ENCODE peak calls at places on chromosomes 12 and 14, in five cellular contexts. L is AML-193; Z is activated CD4-positive, alpha-beta memory T cell treated with anti-CD3 and anti-CD28 coated beads for 36 hours; G is activated T-cell treated with anti-CD3 and anti-CD28 coated beads, Interleukin-2, amount 50 U/mL, for 72 hours; U is fibroblast of lung. P is an unnamed sample.

GRCh38 chr14:99348816-99349609 is 77.0 kb upstream of the BCL11B start:
- DNase-seq in L (no peak), Z (no peak), U (no peak), G (no peak), P (no peak)

GRCh38 chr12:100187857-100188519 is 12.6 kb upstream of the ACTR6 start:
- DNase-seq in G (no peak), Z (no peak), U (no peak), L (no peak), P (no peak)

GRCh38 chr12:127629066-127629820 is 637.7 kb upstream of the TMEM132C start:
- DNase-seq in L (no peak), U (no peak), G (no peak), Z (no peak), P (peak; percentile 19)

GRCh38 chr14:90545431-90545830 is 148.6 kb downstream of the CALM1 start:
- DNase-seq in U (no peak), Z (no peak), G (no peak), L (no peak), P (no peak)

GRCh38 chr12:109020136-109020535 is 732 bp downstream of the SVOP start:
- DNase-seq in Z (no peak), L (no peak), G (no peak), U (no peak), P (no peak)

GRCh38 chr14:55350461-55350860 is 61.2 kb downstream of the ATG14 start:
- DNase-seq in L (no peak), G (no peak), U (no peak), Z (no peak), P (no peak)

GRCh38 chr14:56812364-56813103 is 2.3 kb upstream of the OTX2 start:
- DNase-seq in L (no peak), G (no peak), Z (no peak), U (no peak), P (no peak)

GRCh38 chr14:105863296-105864108 is 337.1 kb downstream of the TMEM121 start:
- DNase-seq in L (no peak), U (no peak), Z (peak; percentile 8), G (no peak), P (no peak)

GRCh38 chr12:127293507-127294310 is 973.3 kb upstream of the TMEM132C start:
- DNase-seq in U (peak; percentile 18), L (peak; percentile 24), G (peak; percentile 12), Z (peak; percentile 64), P (peak; percentile 56)

GRCh38 chr12:5807090-5807414 is 138.0 kb downstream of the ANO2 start:
- DNase-seq in U (no peak), Z (no peak), L (no peak), G (no peak), P (peak; percentile 51)

GRCh38 chr14:99568567-99569560 is 35.1 kb downstream of the CCDC85C start:
- DNase-seq in U (peak; percentile 73), G (no peak), Z (no peak), L (no peak), P (peak; percentile 62)

GRCh38 chr12:6214633-6215032 is 14.4 kb downstream of the CD9 start:
- DNase-seq in Z (no peak), L (no peak), U (no peak), G (no peak), P (no peak)

GRCh38 chr14:94965551-94966339 is 191.6 kb downstream of the DICER1 start:
- DNase-seq in Z (no peak), L (no peak), U (no peak), G (no peak), P (no peak)

GRCh38 chr14:23557521-23557920 is 1.4 kb downstream of the THTPA start:
- DNase-seq in Z (no peak), U (no peak), G (no peak), L (no peak), P (no peak)

GRCh38 chr14:105223260-105223659 is 25.1 kb upstream of the BTBD6 start:
- DNase-seq in U (no peak), G (no peak), Z (no peak), L (no peak), P (no peak)

GRCh38 chr12:54030889-54031860 is 1.7 kb upstream of the HOXC5 start:
- DNase-seq in Z (no peak), G (no peak), L (no peak), U (peak; percentile 32), P (no peak)

GRCh38 chr14:92676448-92677086 is 71.9 kb downstream of the LGMN start:
- DNase-seq in Z (no peak), L (no peak), G (no peak), U (no peak), P (no peak)

GRCh38 chr12:69000540-69001243 is 67.7 kb upstream of the CPM start:
- DNase-seq in U (no peak), Z (no peak), G (no peak), L (no peak), P (no peak)

GRCh38 chr14:81537193-81537592 is 3.5 kb upstream of the SEL1L start:
- DNase-seq in L (no peak), G (no peak), U (no peak), Z (no peak), P (no peak)

GRCh38 chr12:67434653-67435375 is 165.7 kb downstream of the CAND1 start:
- DNase-seq in Z (no peak), G (no peak), U (peak; percentile 96), L (no peak), P (peak; percentile 95)

GRCh38 chr12:75349946-75350345 is 15.5 kb downstream of the GLIPR1L1 start:
- DNase-seq in L (no peak), G (no peak), U (no peak), Z (no peak), P (no peak)

GRCh38 chr14:69349091-69349777 is 48.9 kb downstream of the ERH start:
- DNase-seq in L (no peak), G (no peak), U (no peak), Z (no peak), P (no peak)

GRCh38 chr14:64504897-64505771 is 564 bp downstream of the ZBTB1 start:
- DNase-seq in G (peak; percentile 86), L (peak; percentile 77), U (peak; percentile 86), Z (peak; percentile 92), P (peak; percentile 84)

GRCh38 chr12:69732088-69732487 is 6.6 kb upstream of the RAB3IP start:
- DNase-seq in Z (no peak), G (no peak), L (no peak), U (peak; percentile 9), P (peak; percentile 15)

GRCh38 chr14:34251662-34252061 is 210.4 kb downstream of the SPTSSA start:
- DNase-seq in U (no peak), G (no peak), Z (no peak), L (no peak), P (no peak)

GRCh38 chr12:22271036-22271435 is 63.5 kb downstream of the ST8SIA1 start:
- DNase-seq in Z (no peak), U (peak; percentile 89), L (no peak), G (no peak), P (peak; percentile 68)

GRCh38 chr14:104678346-104678745 is 11.1 kb upstream of the INF2 start:
- DNase-seq in G (no peak), L (no peak), U (peak; percentile 34), Z (no peak), P (peak; percentile 39)

GRCh38 chr12:52909256-52909655 is 4.4 kb upstream of the KRT8 start:
- DNase-seq in U (no peak), G (no peak), Z (no peak), L (no peak), P (no peak)

GRCh38 chr14:28596336-28596735 is 170.3 kb upstream of the FOXG1 start:
- DNase-seq in G (no peak), U (peak; percentile 71), L (no peak), Z (no peak), P (no peak)

GRCh38 chr12:52260351-52261210 is 13.9 kb upstream of the KRT86 start:
- DNase-seq in Z (no peak), G (no peak), U (peak; percentile 76), L (peak; percentile 46), P (peak; percentile 37)

GRCh38 chr14:55138091-55138490 is 9.0 kb downstream of the LGALS3 start:
- DNase-seq in U (no peak), G (no peak), L (no peak), Z (no peak), P (no peak)

P was measured in H4.